ENCODE peak calls at places on chromosomes 6 and 20, in nine cellular contexts. J is ascending aorta, Y is upper lobe of left lung, L is B cell, Z is AG04449, A is kidney epithelial cell, T is IMR-90, G is fibroblast of pulmonary artery, E is pancreas. X is an unnamed sample.

GRCh38 chr6:66897576-66897975 is 1190.5 kb upstream of the EYS start:
- DNase-seq in Z (no peak), E (no peak), G (peak; percentile 73), J (no peak), Y (no peak), T (peak; percentile 1), L (no peak), A (no peak), X (no peak)

GRCh38 chr6:56399672-56400263 is 152.4 kb upstream of the COL21A1 start:
- DNase-seq in J (no peak), T (no peak), Y (no peak), L (no peak), Z (no peak), G (no peak), A (peak; percentile 53), E (peak; percentile 31), X (peak; percentile 39)

GRCh38 chr6:54431466-54431865 is 123.2 kb downstream of the TINAG start:
- DNase-seq in A (no peak), Y (no peak), E (no peak), G (peak; percentile 40), L (no peak), T (peak; percentile 43), J (no peak), Z (no peak), X (no peak)

GRCh38 chr20:19757487-19757972 is 528 bp upstream of the RIN2 start:
- DNase-seq in Z (no peak), L (no peak), G (peak; percentile 79), Y (peak; percentile 95), A (no peak), E (peak; percentile 78), T (peak; percentile 70), J (peak; percentile 28), X (peak; percentile 34)

GRCh38 chr6:11392778-11393507 is 144.6 kb upstream of the TMEM170B start:
- DNase-seq in Z (no peak), A (no peak), Y (no peak), E (no peak), J (no peak), L (no peak), G (peak; percentile 14), T (no peak), X (no peak)

GRCh38 chr6:13419422-13419821 is 68.0 kb downstream of the GFOD1 start:
- DNase-seq in L (no peak), Z (no peak), E (no peak), Y (peak; percentile 26), J (no peak), T (no peak), A (no peak), G (no peak), X (no peak)

GRCh38 chr6:136685540-136686108 is 106.7 kb downstream of the MAP3K5 start:
- DNase-seq in E (no peak), Z (no peak), A (no peak), J (no peak), G (no peak), Y (no peak), T (peak; percentile 21), L (no peak), X (no peak)

GRCh38 chr20:59777814-59778575 is 155.4 kb downstream of the SYCP2 start:
- DNase-seq in L (no peak), Y (no peak), A (no peak), Z (no peak), J (no peak), T (no peak), G (no peak), E (no peak), X (no peak)

GRCh38 chr20:38304845-38305447 is 990 bp downstream of the BPI start:
- DNase-seq in Z (no peak), T (peak; percentile 38), E (no peak), L (no peak), Y (no peak), A (no peak), G (peak; percentile 58), J (no peak), X (peak; percentile 84)

GRCh38 chr6:106138151-106138550 is 52.0 kb downstream of the PRDM1 start:
- DNase-seq in L (no peak), A (no peak), Z (no peak), T (no peak), E (no peak), Y (no peak), G (no peak), J (no peak), X (no peak)

GRCh38 chr6:165059032-165059431 is 250.4 kb downstream of the C6orf118 start:
- DNase-seq in A (peak; percentile 26), Y (no peak), J (no peak), T (no peak), G (peak; percentile 5), Z (no peak), L (no peak), E (no peak), X (no peak)

GRCh38 chr20:21521596-21522478 is 8.0 kb upstream of the NKX2-2 start:
- DNase-seq in Z (no peak), L (no peak), A (no peak), G (no peak), E (no peak), Y (peak; percentile 69), J (no peak), T (no peak), X (no peak)

GRCh38 chr6:15510536-15511247 is 152.1 kb downstream of the DTNBP1 start:
- DNase-seq in J (no peak), T (no peak), L (no peak), E (no peak), Y (no peak), A (no peak), G (no peak), Z (no peak), X (no peak)

GRCh38 chr6:110712238-110712637 is 103.0 kb downstream of the CDK19 start:
- DNase-seq in G (no peak), Z (no peak), J (no peak), Y (no peak), E (no peak), L (no peak), A (no peak), T (no peak), X (no peak)

DNA sequence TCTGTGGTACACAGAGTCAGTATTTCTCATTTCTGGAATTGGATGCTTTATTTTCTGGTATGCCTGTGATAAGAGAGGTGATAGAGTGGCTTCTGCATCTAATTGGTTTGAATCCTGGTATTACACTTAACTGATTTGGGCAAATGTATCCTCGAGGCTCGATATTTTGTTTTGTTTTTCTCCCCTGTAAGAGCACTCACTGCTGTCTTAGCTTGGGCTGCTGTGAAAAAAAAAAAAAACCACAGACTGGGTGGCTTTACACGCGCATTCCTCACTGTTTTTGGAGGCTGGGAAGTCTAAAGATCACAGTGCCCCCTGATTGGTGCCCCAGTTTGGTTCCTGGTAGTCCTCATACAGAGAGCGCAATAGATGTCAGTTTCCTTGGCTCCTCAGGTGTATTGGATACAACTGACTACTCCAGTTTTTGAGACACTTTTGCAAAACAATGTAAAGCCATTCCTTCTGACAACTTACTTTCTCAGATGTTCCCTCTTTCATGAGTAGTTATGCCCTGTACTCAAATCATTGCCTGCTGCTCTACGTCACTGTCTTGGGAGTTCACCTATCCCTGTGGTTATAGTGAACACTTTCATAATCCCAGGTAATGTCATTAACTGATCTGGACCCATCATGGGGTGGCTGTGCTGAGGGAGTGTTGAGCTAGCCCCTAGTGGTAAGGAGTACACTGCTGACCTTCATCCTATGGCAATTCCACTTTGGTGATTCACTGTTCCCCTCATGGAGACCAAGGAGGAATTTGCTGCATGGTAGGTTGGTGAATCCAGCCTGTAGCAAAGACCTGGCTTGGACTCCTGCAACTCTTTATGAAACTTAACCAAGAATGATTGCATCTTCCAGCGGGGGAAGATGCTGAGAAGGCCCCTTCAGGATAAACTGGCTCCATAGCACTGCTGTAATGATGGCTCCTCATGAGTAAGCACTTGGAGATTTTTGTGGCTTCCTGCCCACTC is 3.5 kb upstream of the ACAT2 start:
- DNase-seq in T (peak; percentile 81), J (no peak), L (no peak), E (no peak), Z (no peak), Y (no peak), A (peak; percentile 48), G (peak; percentile 41), X (no peak)
- TF ChIP-seq CTCF in T (peak; percentile 27), J (no peak), L (no peak), E (no peak), Z (peak; percentile 44), Y (no peak), A (peak; percentile 32), G (peak; percentile 4), X (no peak)

GRCh38 chr6:43953794-43954310 is 173.4 kb downstream of the MRPL14 start:
- DNase-seq in A (no peak), Y (peak; percentile 41), J (no peak), Z (no peak), L (no peak), G (no peak), E (peak; percentile 18), T (no peak), X (peak; percentile 40)
- TF ChIP-seq CTCF in A (peak; percentile 50), Y (no peak), J (no peak), Z (peak; percentile 54), L (no peak), G (peak; percentile 37), E (no peak), T (peak; percentile 46), X (peak; percentile 29)

DNA sequence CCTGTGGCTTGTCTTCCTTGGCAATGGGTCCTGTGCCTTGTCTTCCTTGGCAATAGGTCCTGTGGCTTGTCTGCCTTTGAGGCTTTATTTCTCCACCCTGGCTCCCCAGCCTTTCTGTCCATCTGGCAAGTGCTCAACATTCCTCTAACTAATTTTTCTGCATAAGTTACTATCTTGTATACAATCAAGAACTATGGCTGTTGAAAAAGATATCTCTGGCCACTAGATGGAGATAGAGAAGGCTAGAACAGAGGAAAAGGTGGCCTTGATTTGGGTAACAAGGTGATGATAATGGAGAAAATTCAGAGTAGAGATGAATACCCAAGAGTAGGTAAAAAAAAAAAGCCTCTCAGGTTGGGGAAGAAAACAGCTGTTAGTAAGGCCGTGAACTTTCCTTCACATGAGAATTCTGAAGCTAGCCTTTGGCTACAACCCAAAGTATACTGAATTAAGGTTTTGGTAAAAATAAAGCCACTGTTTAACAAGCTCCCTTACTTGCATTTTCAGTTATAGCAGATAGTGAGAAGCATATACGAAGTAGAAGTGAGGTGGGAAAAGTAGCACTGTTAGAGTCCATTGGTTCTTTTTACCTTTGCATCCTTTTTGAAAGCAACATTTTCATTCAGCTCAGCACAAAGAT is 505.0 kb downstream of the DOK5 start:
- DNase-seq in Y (no peak), A (no peak), Z (no peak), T (no peak), L (no peak), G (no peak), J (no peak), E (no peak), X (no peak)
- TF ChIP-seq CTCF in Y (no peak), A (peak; percentile 58), Z (no peak), T (no peak), L (no peak), G (no peak), J (no peak), E (peak; percentile 18), X (no peak)

DNA sequence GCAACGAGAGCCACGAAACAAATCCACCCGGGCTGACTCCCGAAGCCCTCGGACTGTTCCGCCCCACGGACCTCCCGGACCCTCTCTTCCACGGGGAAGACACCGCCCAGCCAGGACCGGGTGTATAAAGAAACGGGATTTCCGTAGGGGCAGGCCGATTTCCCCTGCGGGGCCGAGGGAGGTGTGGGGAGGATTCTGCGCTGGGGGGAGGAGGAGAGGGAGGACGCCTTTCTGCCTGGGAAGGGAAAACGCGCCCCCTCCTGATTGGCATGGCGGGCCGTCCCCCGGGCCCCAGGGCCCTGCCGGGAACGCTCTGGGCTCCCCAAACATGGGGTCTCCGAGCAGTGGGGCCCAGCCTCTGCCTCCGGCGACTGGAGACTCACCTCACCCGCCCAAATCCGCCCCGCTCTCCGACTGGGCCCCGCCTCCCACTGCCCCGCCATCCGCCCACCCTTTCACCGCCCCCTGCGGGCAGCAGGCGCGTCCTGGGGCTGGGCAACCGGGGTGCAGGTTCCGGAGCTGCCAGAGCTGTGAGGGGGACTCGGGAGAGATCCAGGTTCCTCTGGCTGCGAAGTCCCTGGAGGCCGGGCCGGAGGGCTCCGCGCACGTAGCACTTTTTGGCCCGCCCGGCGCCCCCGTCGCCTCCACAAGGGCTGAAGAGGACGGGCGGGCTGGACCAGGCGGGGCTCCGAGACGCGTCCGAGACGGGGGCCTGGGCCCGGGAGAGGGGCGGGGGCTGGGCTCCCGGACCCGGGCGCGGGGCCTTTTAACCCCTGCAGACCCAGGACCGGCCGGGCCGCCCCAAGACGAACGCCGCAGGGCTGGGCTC is 586 bp upstream of the PPDPF start:
- DNase-seq in L (peak; percentile 87), E (peak; percentile 74), A (no peak), J (no peak), T (peak; percentile 29), G (peak; percentile 42), Y (no peak), Z (no peak), X (peak; percentile 84)
- TF ChIP-seq CTCF in L (peak; percentile 15), E (no peak), A (peak; percentile 34), J (peak; percentile 47), T (peak; percentile 19), G (no peak), Y (peak; percentile 8), Z (peak; percentile 30), X (peak; percentile 60)

X was measured in Calu3.